ENCODE peak calls at places on chromosomes 6 and 20, in eight cellular contexts. Y, I, Z, Q, T, C, H and G are unnamed samples. For H3K36me3 and H3K4me1, the result is how much of the 10 kb centered on the place peaks cover.

GRCh38 chr6:32123681-32124080 is 4.4 kb downstream of the ATF6B start:
- DNase-seq in Y (no peak), I (no peak), Z (no peak), Q (no peak), T (no peak), C (no peak), H (no peak), G (no peak)

GRCh38 chr6:114342086-114342825 is 567 bp downstream of the HS3ST5 start:
- DNase-seq in Y (no peak), I (peak), Z (no peak), Q (peak), T (peak), C (no peak), H (peak), G (peak)

GRCh38 chr6:14286634-14287428 is 169.3 kb downstream of the CD83 start:
- DNase-seq in Y (no peak), I (no peak), Z (no peak), Q (no peak), T (no peak), C (no peak), H (no peak), G (no peak)

GRCh38 chr20:44011251-44011940 is 96.7 kb downstream of the TOX2 start:
- DNase-seq in Y (no peak), I (no peak), Z (no peak), Q (no peak), T (no peak), C (no peak), H (no peak), G (no peak)

GRCh38 chr6:134539865-134540323 is 222.0 kb upstream of the SGK1 start:
- DNase-seq in Y (no peak), I (no peak), Z (no peak), Q (no peak), T (no peak), C (no peak), H (no peak), G (no peak)

GRCh38 chr6:170174771-170175643 is 115.9 kb downstream of the DLL1 start:
- DNase-seq in Y (peak), I (peak), Z (peak), Q (no peak), T (no peak), C (no peak), H (no peak), G (peak)

GRCh38 chr6:5003604-5004372 is at the start of gene RPP40:
- DNase-seq in Y (peak), I (peak), Z (peak), Q (peak), T (peak), C (peak), H (peak), G (peak)

GRCh38 chr6:42394881-42395620 is 56.7 kb downstream of the TRERF1 start:
- DNase-seq in Y (no peak), I (no peak), Z (peak), Q (no peak), T (no peak), C (no peak), H (no peak), G (no peak)

GRCh38 chr20:33940701-33941100 is 53.0 kb upstream of the RALY start:
- DNase-seq in Y (no peak), I (no peak), Z (no peak), Q (no peak), T (no peak), C (no peak), H (no peak), G (no peak)

GRCh38 chr20:49697071-49697470 is 16.6 kb downstream of the B4GALT5 start:
- DNase-seq in Y (no peak), I (no peak), Z (no peak), Q (peak), T (peak), C (no peak), H (no peak), G (no peak)

GRCh38 chr6:13526718-13527668 is 39.6 kb upstream of the GFOD1 start:
- DNase-seq in Y (peak), I (peak), Z (peak), Q (peak), T (no peak), C (no peak), H (no peak), G (peak)

GRCh38 chr6:4941782-4942672 is 61.8 kb downstream of the RPP40 start:
- DNase-seq in Y (no peak), I (no peak), Z (no peak), Q (peak), T (no peak), C (no peak), H (no peak), G (peak)

GRCh38 chr20:62900692-62901584 is 25.4 kb downstream of the DIDO1 start:
- DNase-seq in Y (no peak), I (no peak), Z (no peak), Q (peak), T (no peak), C (no peak), H (no peak), G (no peak)

GRCh38 chr20:55116598-55116997 is 641.2 kb downstream of the DOK5 start:
- DNase-seq in Y (no peak), I (no peak), Z (no peak), Q (no peak), T (no peak), C (no peak), H (no peak), G (no peak)

GRCh38 chr20:48626226-48626937 is 201.4 kb downstream of the PREX1 start:
- DNase-seq in Y (no peak), I (peak), Z (no peak), Q (peak), T (no peak), C (no peak), H (no peak), G (no peak)

GRCh38 chr20:43943725-43944124 is 29.1 kb downstream of the TOX2 start:
- DNase-seq in Y (no peak), I (no peak), Z (no peak), Q (no peak), T (no peak), C (no peak), H (no peak), G (no peak)

GRCh38 chr20:11553603-11554002 is 364.1 kb upstream of the BTBD3 start:
- DNase-seq in Y (no peak), I (no peak), Z (no peak), Q (no peak), T (no peak), C (no peak), H (no peak), G (no peak)

GRCh38 chr6:98839788-98840361 is 5.5 kb downstream of the POU3F2 start:
- DNase-seq in Y (no peak), I (no peak), Z (no peak), Q (no peak), T (no peak), C (no peak), H (peak), G (no peak)

GRCh38 chr6:36387440-36388303 is at the start of gene ETV7:
- DNase-seq in Y (peak), I (peak), Z (no peak), Q (peak), T (peak), C (no peak), H (peak), G (no peak)

GRCh38 chr6:119830494-119831295 is 481.1 kb upstream of the MAN1A1 start:
- DNase-seq in Y (peak), I (no peak), Z (no peak), Q (no peak), T (no peak), C (no peak), H (no peak), G (no peak)

GRCh38 chr20:62727584-62728027 is 19.0 kb downstream of the NTSR1 start:
- DNase-seq in Y (peak), I (peak), Z (no peak), Q (no peak), T (no peak), C (no peak), H (no peak), G (no peak)

GRCh38 chr6:157975456-157975855 is 6.2 kb upstream of the SYNJ2 start:
- DNase-seq in Y (no peak), I (no peak), Z (no peak), Q (no peak), T (no peak), C (no peak), H (no peak), G (no peak)

GRCh38 chr6:100078509-100078908 is 84.5 kb upstream of the MCHR2 start:
- DNase-seq in Y (no peak), I (no peak), Z (no peak), Q (peak), T (no peak), C (no peak), H (peak), G (no peak)

GRCh38 chr6:14824060-14824834 is 421.6 kb upstream of the JARID2 start:
- DNase-seq in Y (no peak), I (no peak), Z (no peak), Q (no peak), T (no peak), C (no peak), H (no peak), G (no peak)

GRCh38 chr6:169156108-169156821 is 97.4 kb downstream of the THBS2 start:
- DNase-seq in Y (no peak), I (no peak), Z (no peak), Q (no peak), T (no peak), C (no peak), H (no peak), G (no peak)

GRCh38 chr20:64168381-64169088 is 4.3 kb downstream of the MYT1 start:
- DNase-seq in Y (no peak), I (peak), Z (no peak), Q (no peak), T (no peak), C (no peak), H (no peak), G (no peak)

GRCh38 chr20:57048027-57048869 is 218.2 kb downstream of the BMP7 start:
- DNase-seq in Y (no peak), I (no peak), Z (no peak), Q (peak), T (peak), C (no peak), H (peak), G (no peak)

GRCh38 chr6:145756170-145756662 is 20.9 kb upstream of the EPM2A start:
- DNase-seq in Y (no peak), I (no peak), Z (no peak), Q (peak), T (no peak), C (no peak), H (no peak), G (no peak)

GRCh38 chr20:63381781-63382431 is 20.8 kb upstream of the CHRNA4 start:
- DNase-seq in Y (no peak), I (no peak), Z (peak), Q (no peak), T (no peak), C (no peak), H (peak), G (no peak)

GRCh38 chr6:35596448-35597442 is 84.0 kb upstream of the TULP1 start:
- DNase-seq in Y (no peak), I (no peak), Z (no peak), Q (no peak), T (no peak), C (no peak), H (no peak), G (no peak)

GRCh38 chr20:51497542-51498467 is 44.7 kb downstream of the NFATC2 start:
- DNase-seq in Y (peak), I (peak), Z (peak), Q (no peak), T (no peak), C (no peak), H (no peak), G (peak)

GRCh38 chr6:32086661-32087573 is 22.2 kb downstream of the TNXB start:
- DNase-seq in Y (peak), I (no peak), Z (no peak), Q (no peak), T (no peak), C (no peak), H (peak), G (no peak)

GRCh38 chr6:41801380-41801779 is 13.9 kb downstream of the TOMM6 start:
- DNase-seq in Y (no peak), I (no peak), Z (no peak), Q (no peak), T (no peak), C (no peak), H (no peak), G (no peak)

GRCh38 chr6:26158581-26159416 is 71.6 kb downstream of the HFE start:
- DNase-seq in Y (peak), I (peak), Z (peak), Q (peak), T (peak), C (no peak), H (peak), G (peak)

GRCh38 chr20:38226553-38226952 is 34.0 kb downstream of the KIAA1755 start:
- DNase-seq in Y (no peak), I (no peak), Z (no peak), Q (no peak), T (peak), C (no peak), H (no peak), G (no peak)

GRCh38 chr6:34597605-34598353 is 41.6 kb upstream of the SPDEF start:
- DNase-seq in Y (no peak), I (no peak), Z (no peak), Q (no peak), T (no peak), C (no peak), H (no peak), G (no peak)

GRCh38 chr6:167744681-167745659 is 81.7 kb upstream of the AFDN start:
- DNase-seq in Y (no peak), I (no peak), Z (no peak), Q (no peak), T (no peak), C (no peak), H (no peak), G (no peak)

GRCh38 chr6:44543664-44544063 is 156.2 kb downstream of the CDC5L start:
- DNase-seq in Y (no peak), I (no peak), Z (no peak), Q (no peak), T (peak), C (no peak), H (no peak), G (no peak)

GRCh38 chr6:46393161-46393939 is 97.9 kb downstream of the RCAN2 start:
- DNase-seq in Y (no peak), I (no peak), Z (no peak), Q (peak), T (no peak), C (no peak), H (no peak), G (no peak)

GRCh38 chr6:53032853-53033252 is 32.4 kb upstream of the FBXO9 start:
- DNase-seq in Y (no peak), I (no peak), Z (no peak), Q (no peak), T (no peak), C (no peak), H (no peak), G (no peak)

GRCh38 chr6:53029262-53029661 is 34.2 kb upstream of the GSTA4 start:
- DNase-seq in Y (no peak), I (no peak), Z (no peak), Q (no peak), T (no peak), C (no peak), H (no peak), G (no peak)

GRCh38 chr6:53033764-53034163 is 31.4 kb upstream of the FBXO9 start:
- DNase-seq in Y (no peak), I (no peak), Z (no peak), Q (no peak), T (no peak), C (no peak), H (no peak), G (no peak)

GRCh38 chr6:53029761-53030160 is 34.7 kb upstream of the GSTA4 start:
- DNase-seq in Y (no peak), I (no peak), Z (no peak), Q (no peak), T (no peak), C (no peak), H (no peak), G (no peak)

DNA sequence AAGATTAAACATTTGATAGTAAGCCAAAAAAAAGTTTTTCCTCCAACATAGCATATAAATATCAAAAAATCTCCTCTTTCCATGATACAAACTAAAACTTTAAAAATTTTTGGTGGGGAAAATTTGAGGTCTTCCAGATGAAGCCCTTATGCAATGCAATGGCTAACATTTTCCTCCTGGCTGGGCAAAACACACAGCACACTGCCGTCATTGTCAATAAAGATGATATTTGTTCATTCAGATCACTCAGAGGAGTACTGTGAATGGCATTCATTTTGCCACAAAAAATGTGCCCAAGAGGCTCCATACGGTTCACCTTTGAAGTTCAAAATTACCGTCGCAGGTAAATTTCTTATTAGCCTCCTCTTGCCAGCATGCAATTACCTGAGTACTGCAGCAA is 33.9 kb upstream of the FBXO9 start:
- DNase-seq in Y (no peak), I (no peak), Z (no peak), Q (no peak), T (no peak), C (no peak), H (no peak), G (no peak)
- H3K36me3 ChIP-seq in Y (half or more), I (half or more), Z (under half), Q (under half), T (half or more), C (under half), H (under half), G (under half)

GRCh38 chr6:122696853-122697252 is 82.7 kb upstream of the FABP7 start:
- DNase-seq in Y (no peak), I (no peak), Z (no peak), Q (no peak), T (no peak), C (no peak), H (no peak), G (no peak)
- H3K27ac ChIP-seq in Y (no peak), I (no peak), Z (no peak), Q (no peak), T (no peak), C (no peak), H (no peak), G (no peak)

GRCh38 chr20:1823421-1823892 is 71.8 kb upstream of the SIRPA start:
- DNase-seq in Y (no peak), I (no peak), Z (no peak), Q (no peak), T (no peak), C (no peak), H (no peak), G (no peak)

GRCh38 chr20:1826046-1826445 is 69.2 kb upstream of the SIRPA start:
- DNase-seq in Y (no peak), I (no peak), Z (no peak), Q (no peak), T (no peak), C (no peak), H (no peak), G (no peak)

GRCh38 chr20:1824834-1825233 is 70.4 kb upstream of the SIRPA start:
- DNase-seq in Y (no peak), I (no peak), Z (no peak), Q (no peak), T (no peak), C (no peak), H (no peak), G (no peak)

GRCh38 chr20:1824177-1824576 is 71.0 kb upstream of the SIRPA start:
- DNase-seq in Y (no peak), I (no peak), Z (no peak), Q (no peak), T (no peak), C (no peak), H (no peak), G (no peak)

DNA sequence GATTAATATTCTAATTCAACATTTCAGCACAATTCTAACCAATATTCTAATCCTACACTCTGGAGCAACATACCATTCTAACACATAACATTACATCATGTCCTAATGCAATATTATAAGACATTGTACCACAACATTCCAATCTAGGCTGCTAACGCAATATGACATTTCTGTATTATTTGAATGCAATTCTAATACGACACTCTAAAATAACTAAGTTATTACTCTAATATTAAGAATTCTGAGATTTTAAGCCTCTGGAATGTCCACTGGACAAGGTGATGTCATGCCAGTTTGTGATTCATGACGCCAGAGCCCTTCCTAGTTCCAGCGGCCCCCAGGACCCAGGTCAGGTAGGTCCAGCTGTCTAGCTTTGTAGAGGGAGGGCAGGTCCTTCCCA is 69.7 kb upstream of the SIRPA start:
- DNase-seq in Y (no peak), I (no peak), Z (no peak), Q (no peak), T (no peak), C (no peak), H (no peak), G (no peak)
- H3K4me1 ChIP-seq in Y (under half), I (under half), Z (under half), Q (under half), T (under half), C (under half), H (under half), G (under half)

GRCh38 chr6:144474290-144474689 is 189.2 kb downstream of the UTRN start:
- DNase-seq in Y (no peak), I (no peak), Z (no peak), Q (no peak), T (no peak), C (no peak), H (no peak), G (no peak)
- H3K36me3 ChIP-seq in Y (half or more), I (half or more), Z (under half), Q (under half), T (half or more), C (under half), H (under half), G (under half)

GRCh38 chr6:106562001-106562400 is 67.3 kb downstream of the RTN4IP1 start:
- DNase-seq in Y (no peak), I (no peak), Z (no peak), Q (no peak), T (no peak), C (no peak), H (no peak), G (no peak)
- H3K27ac ChIP-seq in Y (peak), I (no peak), Z (no peak), Q (no peak), T (no peak), C (peak), H (no peak), G (no peak)